ENCODE peak calls at places on chromosomes 16 and 17, in five cellular contexts. Z, O, J, M and C are unnamed samples.

GRCh38 chr17:35433075-35433894 is 985 bp upstream of the SLFN12 start:
- DNase-seq in J (no peak), Z (peak; percentile 100), O (peak; percentile 76), M (peak; percentile 92), C (peak; percentile 74)

GRCh38 chr17:18966831-18967624 is 15.1 kb downstream of the SLC5A10 start:
- DNase-seq in M (no peak), O (no peak), J (peak; percentile 81), Z (peak; percentile 53), C (no peak)

GRCh38 chr16:4212934-4213296 is 29.0 kb downstream of the SRL start:
- DNase-seq in Z (peak; percentile 50), O (no peak), J (no peak), M (no peak), C (no peak)

GRCh38 chr17:2051388-2052237 is 3.3 kb upstream of the HIC1 start:
- DNase-seq in M (no peak), O (no peak), J (no peak), Z (no peak), C (no peak)

GRCh38 chr17:20174588-20175265 is 165.6 kb downstream of the SPECC1 start:
- DNase-seq in J (no peak), Z (peak; percentile 63), O (no peak), M (no peak), C (no peak)

GRCh38 chr17:60959011-60959410 is 281.4 kb downstream of the BCAS3 start:
- DNase-seq in M (no peak), J (no peak), O (no peak), Z (peak; percentile 75), C (no peak)

GRCh38 chr17:40069751-40070643 is 7.2 kb downstream of the THRA start:
- DNase-seq in M (no peak), O (no peak), J (peak; percentile 54), Z (peak; percentile 69), C (no peak)

GRCh38 chr16:30951785-30952184 is 2.9 kb downstream of the ORAI3 start:
- DNase-seq in M (no peak), O (peak; percentile 94), Z (peak; percentile 74), J (no peak), C (no peak)

GRCh38 chr16:81259916-81260315 is 21.4 kb downstream of the BCO1 start:
- DNase-seq in O (no peak), M (no peak), J (no peak), Z (no peak), C (no peak)

GRCh38 chr17:65345261-65346060 is 208.3 kb downstream of the RGS9 start:
- DNase-seq in M (peak; percentile 82), O (no peak), Z (peak; percentile 78), J (no peak), C (peak; percentile 34)

GRCh38 chr17:77405867-77406513 is 265.2 kb downstream of the SEC14L1 start:
- DNase-seq in J (no peak), O (no peak), Z (no peak), M (no peak), C (no peak)

GRCh38 chr17:52106638-52107261 is 51.8 kb downstream of the CA10 start:
- DNase-seq in M (no peak), O (no peak), Z (peak; percentile 27), J (no peak), C (no peak)